ENCODE peak calls at places on chromosomes 1 and 21, in five cellular contexts. G, L, N, C and P are unnamed samples.
A peak's percentile ranks its signal among the peaks of the same experiment; 100 is the strongest.

GRCh38 chr1:59641861-59642260 is 172.9 kb upstream of the HOOK1 start:
- DNase-seq in G (no peak), L (no peak), N (no peak), C (no peak), P (no peak)

GRCh38 chr21:29678616-29679015 is 261.2 kb downstream of the GRIK1 start:
- DNase-seq in G (no peak), L (no peak), N (no peak), C (no peak), P (no peak)

GRCh38 chr21:46092811-46093667 is 4.9 kb upstream of the COL6A2 start:
- DNase-seq in G (no peak), L (no peak), N (no peak), C (no peak), P (no peak)

GRCh38 chr1:204560590-204560989 is 44.4 kb downstream of the MDM4 start:
- DNase-seq in G (no peak), L (no peak), N (no peak), C (no peak), P (no peak)

GRCh38 chr1:205343431-205344009 is 13.2 kb downstream of the KLHDC8A start:
- DNase-seq in G (peak; percentile 76), L (no peak), N (no peak), C (peak; percentile 41), P (peak; percentile 62)

GRCh38 chr1:156747737-156748669 is 3.5 kb downstream of the HDGF start:
- DNase-seq in G (no peak), L (no peak), N (no peak), C (no peak), P (no peak)

GRCh38 chr1:31101147-31101502 is 35.6 kb upstream of the PUM1 start:
- DNase-seq in G (no peak), L (no peak), N (no peak), C (no peak), P (no peak)

GRCh38 chr1:79617777-79618176 is 611.2 kb upstream of the ADGRL4 start:
- DNase-seq in G (no peak), L (no peak), N (no peak), C (no peak), P (no peak)

GRCh38 chr1:58627221-58627620 is 50.2 kb upstream of the TACSTD2 start:
- DNase-seq in G (no peak), L (no peak), N (no peak), C (no peak), P (no peak)

GRCh38 chr1:22914633-22915217 is 57.9 kb downstream of the LACTBL1 start:
- DNase-seq in G (no peak), L (no peak), N (no peak), C (no peak), P (no peak)

GRCh38 chr21:20720623-20721022 is 277.6 kb upstream of the NCAM2 start:
- DNase-seq in G (no peak), L (no peak), N (no peak), C (no peak), P (no peak)

GRCh38 chr1:28147264-28148094 is 29.0 kb downstream of the PTAFR start:
- DNase-seq in G (peak; percentile 27), L (no peak), N (no peak), C (no peak), P (no peak)

GRCh38 chr1:178540646-178541045 is 27.7 kb downstream of the TEX35 start:
- DNase-seq in G (no peak), L (no peak), N (no peak), C (no peak), P (no peak)

GRCh38 chr1:40532844-40533424 is 1.5 kb downstream of the ZNF684 start:
- DNase-seq in G (no peak), L (peak; percentile 27), N (no peak), C (peak; percentile 48), P (peak; percentile 26)

GRCh38 chr1:221188531-221188930 is 309.3 kb downstream of the HLX start:
- DNase-seq in G (no peak), L (no peak), N (no peak), C (no peak), P (no peak)

GRCh38 chr1:109184657-109185056 is 29.1 kb upstream of the SARS1 start:
- DNase-seq in G (no peak), L (no peak), N (no peak), C (no peak), P (no peak)

GRCh38 chr21:16205527-16205926 is 475.7 kb downstream of the USP25 start:
- DNase-seq in G (no peak), L (no peak), N (no peak), C (no peak), P (no peak)

GRCh38 chr1:145956776-145957442 is 908 bp downstream of the LIX1L start:
- DNase-seq in G (no peak), L (no peak), N (no peak), C (peak; percentile 19), P (peak; percentile 62)

GRCh38 chr1:91791691-91792392 is 94.1 kb downstream of the TGFBR3 start:
- DNase-seq in G (no peak), L (no peak), N (no peak), C (no peak), P (no peak)

GRCh38 chr1:53348491-53349368 is 20.9 kb upstream of the LRP8 start:
- DNase-seq in G (no peak), L (no peak), N (no peak), C (no peak), P (peak; percentile 8)

GRCh38 chr21:26850116-26850643 is 5.0 kb upstream of the ADAMTS1 start:
- DNase-seq in G (no peak), L (no peak), N (no peak), C (no peak), P (no peak)

GRCh38 chr21:27423073-27423472 is 456.2 kb upstream of the ADAMTS5 start:
- DNase-seq in G (no peak), L (no peak), N (no peak), C (no peak), P (peak; percentile 53)

GRCh38 chr1:91617242-91617837 is 116.7 kb downstream of the CDC7 start:
- DNase-seq in G (no peak), L (no peak), N (no peak), C (peak; percentile 22), P (peak; percentile 63)

GRCh38 chr1:201206152-201206551 is 15.5 kb downstream of the IGFN1 start:
- DNase-seq in G (no peak), L (no peak), N (no peak), C (no peak), P (no peak)

GRCh38 chr1:147670319-147671003 is at the start of gene ACP6:
- DNase-seq in G (peak; percentile 91), L (peak; percentile 84), N (peak; percentile 82), C (peak; percentile 95), P (peak; percentile 99)

GRCh38 chr1:45615885-45616284 is 8.0 kb downstream of the CCDC17 start:
- DNase-seq in G (no peak), L (no peak), N (no peak), C (no peak), P (no peak)

GRCh38 chr1:226708342-226708780 is 30.7 kb downstream of the ITPKB start:
- DNase-seq in G (no peak), L (no peak), N (no peak), C (peak; percentile 63), P (no peak)

GRCh38 chr1:210361665-210362064 is 33.0 kb downstream of the HHAT start:
- DNase-seq in G (no peak), L (no peak), N (no peak), C (no peak), P (no peak)

GRCh38 chr1:53946252-53947171 is at the start of gene LRRC42:
- DNase-seq in G (no peak), L (peak; percentile 80), N (peak; percentile 73), C (peak; percentile 72), P (no peak)

GRCh38 chr1:161100534-161100933 is 2.4 kb downstream of the KLHDC9 start:
- DNase-seq in G (no peak), L (no peak), N (no peak), C (no peak), P (no peak)

GRCh38 chr1:153548722-153549695 is at the start of gene S100A3:
- DNase-seq in G (no peak), L (no peak), N (no peak), C (no peak), P (no peak)

GRCh38 chr1:40873863-40874472 is 11.8 kb upstream of the CITED4 start:
- DNase-seq in G (no peak), L (no peak), N (no peak), C (no peak), P (no peak)